ENCODE peak calls at places on chromosomes 13 and 19, in seven cellular contexts. One of them, this sample, is unnamed.

GRCh38 chr13:92589955-92590354 is 636.7 kb upstream of the GPC6 start:
- DNase-seq in M059J: no peak
- DNase-seq in OCI-LY7: no peak
- DNase-seq in GDM1: no peak
- DNase-seq in fibroblast of gingiva: no peak
- DNase-seq in A549: no peak
- DNase-seq in ELF-1: no peak
- DNase-seq in this sample: no peak

GRCh38 chr19:55257461-55258411 is 1.1 kb downstream of the PPP6R1 start:
- DNase-seq in M059J: peak
- DNase-seq in OCI-LY7: peak
- DNase-seq in GDM1: no peak
- DNase-seq in fibroblast of gingiva: no peak
- DNase-seq in A549: no peak
- DNase-seq in ELF-1: peak
- DNase-seq in this sample: peak

GRCh38 chr19:14181906-14182305 is 24.1 kb downstream of the ADGRL1 start:
- DNase-seq in M059J: no peak
- DNase-seq in OCI-LY7: no peak
- DNase-seq in GDM1: no peak
- DNase-seq in fibroblast of gingiva: no peak
- DNase-seq in A549: no peak
- DNase-seq in ELF-1: no peak
- DNase-seq in this sample: no peak

GRCh38 chr19:8161135-8161646 is 11.8 kb upstream of the FBN3 start:
- DNase-seq in M059J: peak
- DNase-seq in OCI-LY7: peak
- DNase-seq in GDM1: peak
- DNase-seq in fibroblast of gingiva: no peak
- DNase-seq in A549: no peak
- DNase-seq in ELF-1: peak
- DNase-seq in this sample: peak

GRCh38 chr13:29937836-29938235 is 87.4 kb upstream of the UBL3 start:
- DNase-seq in M059J: no peak
- DNase-seq in OCI-LY7: no peak
- DNase-seq in GDM1: no peak
- DNase-seq in fibroblast of gingiva: no peak
- DNase-seq in A549: no peak
- DNase-seq in ELF-1: no peak
- DNase-seq in this sample: peak

GRCh38 chr13:47039106-47039505 is 142.3 kb upstream of the HTR2A start:
- DNase-seq in M059J: peak
- DNase-seq in OCI-LY7: no peak
- DNase-seq in GDM1: no peak
- DNase-seq in fibroblast of gingiva: peak
- DNase-seq in A549: no peak
- DNase-seq in ELF-1: no peak
- DNase-seq in this sample: no peak

GRCh38 chr19:13078897-13079541 is 23.6 kb downstream of the LYL1 start:
- DNase-seq in M059J: peak
- DNase-seq in OCI-LY7: no peak
- DNase-seq in GDM1: no peak
- DNase-seq in fibroblast of gingiva: no peak
- DNase-seq in A549: no peak
- DNase-seq in ELF-1: no peak
- DNase-seq in this sample: peak

GRCh38 chr13:20191311-20191901 is 1.3 kb downstream of the GJB2 start:
- DNase-seq in M059J: no peak
- DNase-seq in OCI-LY7: no peak
- DNase-seq in GDM1: no peak
- DNase-seq in fibroblast of gingiva: no peak
- DNase-seq in A549: no peak
- DNase-seq in ELF-1: no peak
- DNase-seq in this sample: peak

GRCh38 chr13:111161601-111162600 is 46.8 kb downstream of the ARHGEF7 start:
- DNase-seq in M059J: no peak
- DNase-seq in OCI-LY7: peak
- DNase-seq in GDM1: no peak
- DNase-seq in fibroblast of gingiva: no peak
- DNase-seq in A549: no peak
- DNase-seq in ELF-1: no peak
- DNase-seq in this sample: no peak

GRCh38 chr19:51339313-51339686 is 2.6 kb downstream of the VSIG10L start:
- DNase-seq in M059J: no peak
- DNase-seq in OCI-LY7: no peak
- DNase-seq in GDM1: no peak
- DNase-seq in fibroblast of gingiva: no peak
- DNase-seq in A549: peak
- DNase-seq in ELF-1: peak
- DNase-seq in this sample: peak

GRCh38 chr13:35789335-35790166 is 313.1 kb upstream of the MAB21L1 start:
- DNase-seq in M059J: peak
- DNase-seq in OCI-LY7: peak
- DNase-seq in GDM1: no peak
- DNase-seq in fibroblast of gingiva: peak
- DNase-seq in A549: peak
- DNase-seq in ELF-1: no peak
- DNase-seq in this sample: peak

GRCh38 chr13:37870895-37871550 is 1.5 kb upstream of the TRPC4 start:
- DNase-seq in M059J: peak
- DNase-seq in OCI-LY7: no peak
- DNase-seq in GDM1: no peak
- DNase-seq in fibroblast of gingiva: no peak
- DNase-seq in A549: no peak
- DNase-seq in ELF-1: peak
- DNase-seq in this sample: peak

GRCh38 chr13:20714161-20714560 is 10.7 kb downstream of the IL17D start:
- DNase-seq in M059J: peak
- DNase-seq in OCI-LY7: no peak
- DNase-seq in GDM1: no peak
- DNase-seq in fibroblast of gingiva: peak
- DNase-seq in A549: no peak
- DNase-seq in ELF-1: no peak
- DNase-seq in this sample: no peak

GRCh38 chr13:23470706-23471610 is 37.5 kb upstream of the SACS start:
- DNase-seq in M059J: peak
- DNase-seq in OCI-LY7: no peak
- DNase-seq in GDM1: no peak
- DNase-seq in fibroblast of gingiva: peak
- DNase-seq in A549: no peak
- DNase-seq in ELF-1: no peak
- DNase-seq in this sample: no peak

GRCh38 chr19:21264416-21264815 is 64.8 kb downstream of the ZNF708 start:
- DNase-seq in M059J: no peak
- DNase-seq in OCI-LY7: no peak
- DNase-seq in GDM1: no peak
- DNase-seq in fibroblast of gingiva: no peak
- DNase-seq in A549: no peak
- DNase-seq in ELF-1: no peak
- DNase-seq in this sample: no peak

GRCh38 chr19:6350688-6351087 is 10.6 kb upstream of the CLPP start:
- DNase-seq in M059J: no peak
- DNase-seq in OCI-LY7: no peak
- DNase-seq in GDM1: no peak
- DNase-seq in fibroblast of gingiva: no peak
- DNase-seq in A549: no peak
- DNase-seq in ELF-1: no peak
- DNase-seq in this sample: no peak

GRCh38 chr13:98457053-98457452 is 119.9 kb downstream of the STK24 start:
- DNase-seq in M059J: no peak
- DNase-seq in OCI-LY7: no peak
- DNase-seq in GDM1: no peak
- DNase-seq in fibroblast of gingiva: no peak
- DNase-seq in A549: no peak
- DNase-seq in ELF-1: no peak
- DNase-seq in this sample: no peak

GRCh38 chr13:36353001-36353400 is 6.8 kb upstream of the SPART start:
- DNase-seq in M059J: no peak
- DNase-seq in OCI-LY7: no peak
- DNase-seq in GDM1: no peak
- DNase-seq in fibroblast of gingiva: peak
- DNase-seq in A549: no peak
- DNase-seq in ELF-1: no peak
- DNase-seq in this sample: no peak

GRCh38 chr13:27044837-27045570 is 126.6 kb downstream of the USP12 start:
- DNase-seq in M059J: no peak
- DNase-seq in OCI-LY7: peak
- DNase-seq in GDM1: no peak
- DNase-seq in fibroblast of gingiva: no peak
- DNase-seq in A549: no peak
- DNase-seq in ELF-1: peak
- DNase-seq in this sample: no peak

GRCh38 chr13:42047561-42048322 is 706 bp upstream of the DGKH start:
- DNase-seq in M059J: peak
- DNase-seq in OCI-LY7: peak
- DNase-seq in GDM1: no peak
- DNase-seq in fibroblast of gingiva: peak
- DNase-seq in A549: peak
- DNase-seq in ELF-1: peak
- DNase-seq in this sample: peak

GRCh38 chr19:39871886-39872866 is 26.0 kb upstream of the FBL start:
- DNase-seq in M059J: no peak
- DNase-seq in OCI-LY7: no peak
- DNase-seq in GDM1: no peak
- DNase-seq in fibroblast of gingiva: no peak
- DNase-seq in A549: no peak
- DNase-seq in ELF-1: no peak
- DNase-seq in this sample: no peak

GRCh38 chr13:40366119-40366518 is 300.3 kb downstream of the FOXO1 start:
- DNase-seq in M059J: no peak
- DNase-seq in OCI-LY7: peak
- DNase-seq in GDM1: no peak
- DNase-seq in fibroblast of gingiva: no peak
- DNase-seq in A549: no peak
- DNase-seq in ELF-1: no peak
- DNase-seq in this sample: no peak

GRCh38 chr13:74278901-74279300 is 144.7 kb upstream of the KLF12 start:
- DNase-seq in M059J: no peak
- DNase-seq in OCI-LY7: no peak
- DNase-seq in GDM1: no peak
- DNase-seq in fibroblast of gingiva: no peak
- DNase-seq in A549: no peak
- DNase-seq in ELF-1: no peak
- DNase-seq in this sample: no peak

GRCh38 chr19:5553892-5554291 is 13.9 kb downstream of the TINCR start:
- DNase-seq in M059J: no peak
- DNase-seq in OCI-LY7: no peak
- DNase-seq in GDM1: no peak
- DNase-seq in fibroblast of gingiva: no peak
- DNase-seq in A549: no peak
- DNase-seq in ELF-1: no peak
- DNase-seq in this sample: no peak

GRCh38 chr19:5128932-5129389 is 160.0 kb downstream of the KDM4B start:
- DNase-seq in M059J: no peak
- DNase-seq in OCI-LY7: no peak
- DNase-seq in GDM1: no peak
- DNase-seq in fibroblast of gingiva: no peak
- DNase-seq in A549: no peak
- DNase-seq in ELF-1: no peak
- DNase-seq in this sample: no peak

GRCh38 chr19:6232567-6232966 is 47.2 kb downstream of the MLLT1 start:
- DNase-seq in M059J: peak
- DNase-seq in OCI-LY7: no peak
- DNase-seq in GDM1: no peak
- DNase-seq in fibroblast of gingiva: peak
- DNase-seq in A549: no peak
- DNase-seq in ELF-1: no peak
- DNase-seq in this sample: no peak

GRCh38 chr13:113291997-113292862 is 4.8 kb upstream of the LAMP1 start:
- DNase-seq in M059J: no peak
- DNase-seq in OCI-LY7: no peak
- DNase-seq in GDM1: peak
- DNase-seq in fibroblast of gingiva: peak
- DNase-seq in A549: no peak
- DNase-seq in ELF-1: peak
- DNase-seq in this sample: peak

GRCh38 chr13:21240586-21240985 is 64.1 kb downstream of the MRPL57 start:
- DNase-seq in M059J: peak
- DNase-seq in OCI-LY7: no peak
- DNase-seq in GDM1: no peak
- DNase-seq in fibroblast of gingiva: peak
- DNase-seq in A549: no peak
- DNase-seq in ELF-1: peak
- DNase-seq in this sample: no peak

GRCh38 chr13:113216165-113217056 is 7.0 kb downstream of the CUL4A start:
- DNase-seq in M059J: peak
- DNase-seq in OCI-LY7: no peak
- DNase-seq in GDM1: no peak
- DNase-seq in fibroblast of gingiva: peak
- DNase-seq in A549: no peak
- DNase-seq in ELF-1: peak
- DNase-seq in this sample: peak

GRCh38 chr19:55383279-55383788 is 758 bp downstream of the TMEM238 start:
- DNase-seq in M059J: no peak
- DNase-seq in OCI-LY7: no peak
- DNase-seq in GDM1: no peak
- DNase-seq in fibroblast of gingiva: no peak
- DNase-seq in A549: no peak
- DNase-seq in ELF-1: no peak
- DNase-seq in this sample: peak

GRCh38 chr13:98267080-98267912 is 90.2 kb upstream of the RNF113B start:
- DNase-seq in M059J: no peak
- DNase-seq in OCI-LY7: no peak
- DNase-seq in GDM1: no peak
- DNase-seq in fibroblast of gingiva: peak
- DNase-seq in A549: no peak
- DNase-seq in ELF-1: peak
- DNase-seq in this sample: no peak

GRCh38 chr19:36423925-36424324 is 5.5 kb upstream of the ZFP82 start:
- DNase-seq in M059J: no peak
- DNase-seq in OCI-LY7: no peak
- DNase-seq in GDM1: no peak
- DNase-seq in fibroblast of gingiva: no peak
- DNase-seq in A549: no peak
- DNase-seq in ELF-1: peak
- DNase-seq in this sample: peak

GRCh38 chr13:28819046-28819747 is 942 bp upstream of the MTUS2 start:
- DNase-seq in M059J: no peak
- DNase-seq in OCI-LY7: no peak
- DNase-seq in GDM1: no peak
- DNase-seq in fibroblast of gingiva: peak
- DNase-seq in A549: peak
- DNase-seq in ELF-1: peak
- DNase-seq in this sample: peak

GRCh38 chr19:17525141-17525540 is 13.7 kb downstream of the PGLS start:
- DNase-seq in M059J: no peak
- DNase-seq in OCI-LY7: no peak
- DNase-seq in GDM1: no peak
- DNase-seq in fibroblast of gingiva: no peak
- DNase-seq in A549: no peak
- DNase-seq in ELF-1: no peak
- DNase-seq in this sample: no peak

GRCh38 chr13:41613984-41614581 is 156.7 kb downstream of the RGCC start:
- DNase-seq in M059J: peak
- DNase-seq in OCI-LY7: no peak
- DNase-seq in GDM1: no peak
- DNase-seq in fibroblast of gingiva: peak
- DNase-seq in A549: no peak
- DNase-seq in ELF-1: peak
- DNase-seq in this sample: no peak

GRCh38 chr19:46015961-46016425 is 6.9 kb downstream of the PGLYRP1 start:
- DNase-seq in M059J: no peak
- DNase-seq in OCI-LY7: no peak
- DNase-seq in GDM1: no peak
- DNase-seq in fibroblast of gingiva: no peak
- DNase-seq in A549: no peak
- DNase-seq in ELF-1: no peak
- DNase-seq in this sample: peak

GRCh38 chr19:54002495-54003315 is 11.3 kb downstream of the CACNG6 start:
- DNase-seq in M059J: no peak
- DNase-seq in OCI-LY7: no peak
- DNase-seq in GDM1: no peak
- DNase-seq in fibroblast of gingiva: no peak
- DNase-seq in A549: no peak
- DNase-seq in ELF-1: no peak
- DNase-seq in this sample: no peak

GRCh38 chr13:109569938-109570711 is 216.3 kb downstream of the IRS2 start:
- DNase-seq in M059J: no peak
- DNase-seq in OCI-LY7: no peak
- DNase-seq in GDM1: peak
- DNase-seq in fibroblast of gingiva: no peak
- DNase-seq in A549: no peak
- DNase-seq in ELF-1: no peak
- DNase-seq in this sample: no peak